ENCODE peak calls at places on chromosomes 1 and 21, in nine cellular contexts. One of them, this sample, is unnamed.

GRCh38 chr1:69737527-69738176 is 169.9 kb downstream of the LRRC7 start:
- DNase-seq in K562: peak
- DNase-seq in mucosa of descending colon: no peak
- DNase-seq in brain microvascular endothelial cell: peak
- DNase-seq in hepatocyte: peak
- DNase-seq in fibroblast of pulmonary artery: peak
- DNase-seq in BJ: peak
- DNase-seq in A549: peak
- DNase-seq in GM12865: peak
- DNase-seq in this sample: peak

GRCh38 chr1:2376931-2377672 is 14.3 kb downstream of the MORN1 start:
- DNase-seq in K562: no peak
- DNase-seq in mucosa of descending colon: peak
- DNase-seq in brain microvascular endothelial cell: no peak
- DNase-seq in hepatocyte: no peak
- DNase-seq in fibroblast of pulmonary artery: no peak
- DNase-seq in BJ: no peak
- DNase-seq in A549: no peak
- DNase-seq in GM12865: no peak
- DNase-seq in this sample: no peak

GRCh38 chr1:6982860-6983259 is 197.6 kb downstream of the CAMTA1 start:
- DNase-seq in K562: no peak
- DNase-seq in mucosa of descending colon: no peak
- DNase-seq in brain microvascular endothelial cell: no peak
- DNase-seq in hepatocyte: no peak
- DNase-seq in fibroblast of pulmonary artery: no peak
- DNase-seq in BJ: no peak
- DNase-seq in A549: no peak
- DNase-seq in GM12865: no peak
- DNase-seq in this sample: no peak

GRCh38 chr1:18474559-18474958 is 6.2 kb upstream of the KLHDC7A start:
- DNase-seq in K562: no peak
- DNase-seq in mucosa of descending colon: no peak
- DNase-seq in brain microvascular endothelial cell: no peak
- DNase-seq in hepatocyte: no peak
- DNase-seq in fibroblast of pulmonary artery: no peak
- DNase-seq in BJ: no peak
- DNase-seq in A549: no peak
- DNase-seq in GM12865: no peak
- DNase-seq in this sample: no peak

GRCh38 chr1:5944848-5945167 is 47.4 kb downstream of the NPHP4 start:
- DNase-seq in K562: no peak
- DNase-seq in mucosa of descending colon: no peak
- DNase-seq in brain microvascular endothelial cell: no peak
- DNase-seq in hepatocyte: no peak
- DNase-seq in fibroblast of pulmonary artery: no peak
- DNase-seq in BJ: no peak
- DNase-seq in A549: no peak
- DNase-seq in GM12865: no peak
- DNase-seq in this sample: no peak

GRCh38 chr1:77986810-77987209 is 7.9 kb upstream of the FUBP1 start:
- DNase-seq in K562: no peak
- DNase-seq in mucosa of descending colon: no peak
- DNase-seq in brain microvascular endothelial cell: no peak
- DNase-seq in hepatocyte: no peak
- DNase-seq in fibroblast of pulmonary artery: no peak
- DNase-seq in BJ: no peak
- DNase-seq in A549: no peak
- DNase-seq in GM12865: no peak
- DNase-seq in this sample: no peak

GRCh38 chr1:248703674-248704073 is 1.1 kb upstream of the OR14I1 start:
- DNase-seq in K562: no peak
- DNase-seq in mucosa of descending colon: no peak
- DNase-seq in brain microvascular endothelial cell: no peak
- DNase-seq in hepatocyte: no peak
- DNase-seq in fibroblast of pulmonary artery: no peak
- DNase-seq in BJ: no peak
- DNase-seq in A549: no peak
- DNase-seq in GM12865: no peak
- DNase-seq in this sample: no peak

GRCh38 chr1:24186031-24186710 is 918 bp downstream of the IFNLR1 start:
- DNase-seq in K562: no peak
- DNase-seq in mucosa of descending colon: no peak
- DNase-seq in brain microvascular endothelial cell: no peak
- DNase-seq in hepatocyte: peak
- DNase-seq in fibroblast of pulmonary artery: no peak
- DNase-seq in BJ: no peak
- DNase-seq in A549: no peak
- DNase-seq in GM12865: no peak
- DNase-seq in this sample: no peak

GRCh38 chr1:245310605-245311531 is 156.1 kb downstream of the KIF26B start:
- DNase-seq in K562: no peak
- DNase-seq in mucosa of descending colon: no peak
- DNase-seq in brain microvascular endothelial cell: no peak
- DNase-seq in hepatocyte: peak
- DNase-seq in fibroblast of pulmonary artery: peak
- DNase-seq in BJ: no peak
- DNase-seq in A549: no peak
- DNase-seq in GM12865: peak
- DNase-seq in this sample: peak

GRCh38 chr1:11364170-11364569 is 91.2 kb downstream of the UBIAD1 start:
- DNase-seq in K562: peak
- DNase-seq in mucosa of descending colon: no peak
- DNase-seq in brain microvascular endothelial cell: no peak
- DNase-seq in hepatocyte: no peak
- DNase-seq in fibroblast of pulmonary artery: no peak
- DNase-seq in BJ: no peak
- DNase-seq in A549: no peak
- DNase-seq in GM12865: peak
- DNase-seq in this sample: peak

GRCh38 chr1:118366296-118366695 is 181.3 kb upstream of the SPAG17 start:
- DNase-seq in K562: no peak
- DNase-seq in mucosa of descending colon: no peak
- DNase-seq in brain microvascular endothelial cell: no peak
- DNase-seq in hepatocyte: no peak
- DNase-seq in fibroblast of pulmonary artery: no peak
- DNase-seq in BJ: peak
- DNase-seq in A549: no peak
- DNase-seq in GM12865: no peak
- DNase-seq in this sample: no peak

GRCh38 chr1:175512637-175513412 is 230.6 kb downstream of the TNR start:
- DNase-seq in K562: no peak
- DNase-seq in mucosa of descending colon: no peak
- DNase-seq in brain microvascular endothelial cell: no peak
- DNase-seq in hepatocyte: no peak
- DNase-seq in fibroblast of pulmonary artery: no peak
- DNase-seq in BJ: no peak
- DNase-seq in A549: no peak
- DNase-seq in GM12865: no peak
- DNase-seq in this sample: no peak

GRCh38 chr1:59046134-59046533 is 250.8 kb upstream of the FGGY start:
- DNase-seq in K562: no peak
- DNase-seq in mucosa of descending colon: no peak
- DNase-seq in brain microvascular endothelial cell: no peak
- DNase-seq in hepatocyte: no peak
- DNase-seq in fibroblast of pulmonary artery: no peak
- DNase-seq in BJ: no peak
- DNase-seq in A549: no peak
- DNase-seq in GM12865: no peak
- DNase-seq in this sample: no peak

GRCh38 chr1:218339267-218339831 is 5.8 kb upstream of the TGFB2 start:
- DNase-seq in K562: peak
- DNase-seq in mucosa of descending colon: no peak
- DNase-seq in brain microvascular endothelial cell: no peak
- DNase-seq in hepatocyte: peak
- DNase-seq in fibroblast of pulmonary artery: peak
- DNase-seq in BJ: no peak
- DNase-seq in A549: peak
- DNase-seq in GM12865: peak
- DNase-seq in this sample: no peak

GRCh38 chr1:205449750-205450443 is 5.9 kb downstream of the BLACAT1 start:
- DNase-seq in K562: peak
- DNase-seq in mucosa of descending colon: peak
- DNase-seq in brain microvascular endothelial cell: peak
- DNase-seq in hepatocyte: peak
- DNase-seq in fibroblast of pulmonary artery: peak
- DNase-seq in BJ: no peak
- DNase-seq in A549: peak
- DNase-seq in GM12865: peak
- DNase-seq in this sample: peak

GRCh38 chr1:162822391-162823200 is 32.1 kb downstream of the HSD17B7 start:
- DNase-seq in K562: no peak
- DNase-seq in mucosa of descending colon: peak
- DNase-seq in brain microvascular endothelial cell: no peak
- DNase-seq in hepatocyte: peak
- DNase-seq in fibroblast of pulmonary artery: no peak
- DNase-seq in BJ: no peak
- DNase-seq in A549: peak
- DNase-seq in GM12865: no peak
- DNase-seq in this sample: peak

GRCh38 chr21:16569679-16570078 is 839.9 kb downstream of the USP25 start:
- DNase-seq in K562: no peak
- DNase-seq in mucosa of descending colon: no peak
- DNase-seq in brain microvascular endothelial cell: peak
- DNase-seq in hepatocyte: no peak
- DNase-seq in fibroblast of pulmonary artery: no peak
- DNase-seq in BJ: no peak
- DNase-seq in A549: no peak
- DNase-seq in GM12865: no peak
- DNase-seq in this sample: no peak

GRCh38 chr1:150564051-150564991 is 15.1 kb downstream of the MCL1 start:
- DNase-seq in K562: no peak
- DNase-seq in mucosa of descending colon: no peak
- DNase-seq in brain microvascular endothelial cell: no peak
- DNase-seq in hepatocyte: peak
- DNase-seq in fibroblast of pulmonary artery: peak
- DNase-seq in BJ: no peak
- DNase-seq in A549: no peak
- DNase-seq in GM12865: peak
- DNase-seq in this sample: no peak

GRCh38 chr1:156670791-156671190 is 6.4 kb downstream of the NES start:
- DNase-seq in K562: peak
- DNase-seq in mucosa of descending colon: no peak
- DNase-seq in brain microvascular endothelial cell: no peak
- DNase-seq in hepatocyte: no peak
- DNase-seq in fibroblast of pulmonary artery: no peak
- DNase-seq in BJ: no peak
- DNase-seq in A549: no peak
- DNase-seq in GM12865: no peak
- DNase-seq in this sample: no peak

DNA sequence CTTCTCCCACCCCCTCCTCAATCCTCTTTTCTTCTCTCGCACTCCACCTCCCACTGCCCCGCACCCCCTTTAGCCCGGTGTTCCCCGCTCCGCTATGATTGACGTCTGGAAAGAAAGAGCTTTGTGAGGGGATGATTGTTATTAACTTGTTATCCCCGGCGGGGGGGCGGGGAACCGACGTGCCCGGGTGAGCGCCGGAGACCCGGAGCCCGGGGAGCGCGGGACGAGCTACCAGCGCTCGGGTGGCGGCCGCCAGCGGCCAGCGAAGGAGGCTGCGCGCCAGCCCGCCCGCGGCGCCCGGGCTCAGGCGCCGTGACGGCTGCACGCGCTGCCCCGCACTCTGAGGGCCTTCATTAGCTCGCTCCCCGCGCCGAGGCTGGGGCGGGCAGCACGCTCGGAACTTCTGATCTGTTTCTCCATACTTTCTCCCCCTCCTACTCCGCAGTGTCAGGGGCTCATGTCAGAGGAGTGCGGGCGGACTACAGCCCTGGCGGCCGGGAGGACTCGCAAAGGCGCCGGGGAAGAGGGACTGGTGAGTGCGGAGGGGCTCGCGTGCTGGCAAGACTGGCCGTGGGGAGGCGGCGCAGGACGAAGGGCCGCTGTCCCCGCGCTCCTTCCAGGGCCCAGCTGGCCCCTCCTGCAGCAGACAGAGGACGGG is 2.1 kb downstream of the LHX8 start:
- DNase-seq in K562: no peak
- DNase-seq in mucosa of descending colon: no peak
- DNase-seq in brain microvascular endothelial cell: no peak
- DNase-seq in hepatocyte: peak
- DNase-seq in fibroblast of pulmonary artery: no peak
- DNase-seq in BJ: no peak
- DNase-seq in A549: peak
- DNase-seq in GM12865: no peak
- DNase-seq in this sample: peak
- H3K4me3 ChIP-seq in K562: no peak
- H3K4me3 ChIP-seq in mucosa of descending colon: no peak
- H3K4me3 ChIP-seq in brain microvascular endothelial cell: no peak
- H3K4me3 ChIP-seq in hepatocyte: peak
- H3K4me3 ChIP-seq in fibroblast of pulmonary artery: no peak
- H3K4me3 ChIP-seq in BJ: no peak
- H3K4me3 ChIP-seq in A549: peak
- H3K4me3 ChIP-seq in GM12865: no peak
- H3K4me3 ChIP-seq in this sample: peak

GRCh38 chr1:90717356-90717664 is 208 bp upstream of the BARHL2 start:
- DNase-seq in K562: no peak
- DNase-seq in mucosa of descending colon: no peak
- DNase-seq in brain microvascular endothelial cell: no peak
- DNase-seq in hepatocyte: no peak
- DNase-seq in fibroblast of pulmonary artery: no peak
- DNase-seq in BJ: no peak
- DNase-seq in A549: no peak
- DNase-seq in GM12865: no peak
- DNase-seq in this sample: no peak
- H3K4me3 ChIP-seq in K562: peak
- H3K4me3 ChIP-seq in mucosa of descending colon: no peak
- H3K4me3 ChIP-seq in brain microvascular endothelial cell: no peak
- H3K4me3 ChIP-seq in hepatocyte: no peak
- H3K4me3 ChIP-seq in fibroblast of pulmonary artery: no peak
- H3K4me3 ChIP-seq in BJ: no peak
- H3K4me3 ChIP-seq in A549: no peak
- H3K4me3 ChIP-seq in GM12865: no peak
- H3K4me3 ChIP-seq in this sample: peak

GRCh38 chr1:164660415-164661174 is 101.6 kb downstream of the PBX1 start:
- DNase-seq in K562: no peak
- DNase-seq in mucosa of descending colon: no peak
- DNase-seq in brain microvascular endothelial cell: peak
- DNase-seq in hepatocyte: no peak
- DNase-seq in fibroblast of pulmonary artery: peak
- DNase-seq in BJ: peak
- DNase-seq in A549: no peak
- DNase-seq in GM12865: peak
- DNase-seq in this sample: no peak
- H3K4me3 ChIP-seq in K562: no peak
- H3K4me3 ChIP-seq in mucosa of descending colon: no peak
- H3K4me3 ChIP-seq in brain microvascular endothelial cell: no peak
- H3K4me3 ChIP-seq in hepatocyte: no peak
- H3K4me3 ChIP-seq in fibroblast of pulmonary artery: no peak
- H3K4me3 ChIP-seq in BJ: no peak
- H3K4me3 ChIP-seq in A549: no peak
- H3K4me3 ChIP-seq in GM12865: no peak
- H3K4me3 ChIP-seq in this sample: no peak

DNA sequence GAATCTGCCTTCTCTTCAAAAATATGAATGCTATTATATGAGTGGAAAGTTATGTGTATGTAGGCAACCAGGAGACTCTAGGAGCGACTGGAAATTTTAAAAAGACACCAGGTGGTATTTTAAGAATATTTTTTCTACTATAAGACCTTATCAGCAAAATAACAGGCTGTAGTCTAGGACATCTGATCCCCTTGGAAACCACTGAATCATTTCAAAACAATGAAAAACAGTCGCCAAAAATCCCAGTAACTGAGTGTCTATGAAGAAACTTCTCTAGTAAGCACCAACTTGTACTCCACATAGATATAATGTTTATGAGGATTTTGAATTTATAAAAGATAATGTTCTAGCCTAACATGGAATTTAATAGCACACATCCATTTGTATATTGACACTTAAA is 358.5 kb downstream of the GPATCH2 start:
- DNase-seq in K562: no peak
- DNase-seq in mucosa of descending colon: no peak
- DNase-seq in brain microvascular endothelial cell: peak
- DNase-seq in hepatocyte: no peak
- DNase-seq in fibroblast of pulmonary artery: peak
- DNase-seq in BJ: peak
- DNase-seq in A549: no peak
- DNase-seq in GM12865: no peak
- DNase-seq in this sample: no peak
- H3K4me3 ChIP-seq in K562: no peak
- H3K4me3 ChIP-seq in mucosa of descending colon: no peak
- H3K4me3 ChIP-seq in brain microvascular endothelial cell: no peak
- H3K4me3 ChIP-seq in hepatocyte: no peak
- H3K4me3 ChIP-seq in fibroblast of pulmonary artery: no peak
- H3K4me3 ChIP-seq in BJ: no peak
- H3K4me3 ChIP-seq in A549: no peak
- H3K4me3 ChIP-seq in GM12865: no peak
- H3K4me3 ChIP-seq in this sample: no peak

This sample was measured in H7.